ENCODE peak calls at places on chromosome 17, in six cellular contexts. I is substantia nigra, L is HCT116, U is dorsolateral prefrontal cortex, D is GM12878, J is neural progenitor cell. B is an unnamed sample.

GRCh38 chr17:81877569-81877968 is 6.4 kb upstream of the ARHGDIA start:
- DNase-seq in U (no peak), L (no peak), I (no peak), J (no peak), D (no peak), B (no peak)

GRCh38 chr17:61481421-61481820 is 29.2 kb downstream of the TBX4 start:
- DNase-seq in L (no peak), I (no peak), D (no peak), J (no peak), U (no peak), B (no peak)

GRCh38 chr17:69326302-69327059 is 452 bp downstream of the ABCA5 start:
- DNase-seq in U (no peak), I (no peak), L (no peak), D (no peak), J (no peak), B (peak; percentile 69)

GRCh38 chr17:28675980-28676379 is 14.0 kb downstream of the SUPT6H start:
- DNase-seq in D (no peak), U (no peak), L (peak; percentile 10), I (no peak), J (no peak), B (no peak)

GRCh38 chr17:47741793-47742145 is 8.7 kb downstream of the TBX21 start:
- DNase-seq in D (no peak), J (no peak), L (no peak), U (no peak), I (no peak), B (no peak)

GRCh38 chr17:46061435-46061834 is 62.4 kb downstream of the STH start:
- DNase-seq in L (peak; percentile 23), U (no peak), J (no peak), D (no peak), I (no peak), B (no peak)

GRCh38 chr17:40348562-40349476 is 15.7 kb downstream of the GJD3 start:
- DNase-seq in L (no peak), D (no peak), U (peak; percentile 84), I (peak; percentile 37), J (no peak), B (peak; percentile 89)

GRCh38 chr17:83133302-83134121 is 54.1 kb downstream of the METRNL start:
- DNase-seq in J (no peak), L (no peak), I (no peak), U (no peak), D (no peak), B (peak; percentile 89)

GRCh38 chr17:6567528-6568185 is 11.3 kb upstream of the PITPNM3 start:
- DNase-seq in L (no peak), D (no peak), J (peak; percentile 51), U (no peak), I (no peak), B (peak; percentile 90)

GRCh38 chr17:77205396-77206124 is 64.8 kb downstream of the SEC14L1 start:
- DNase-seq in I (no peak), U (no peak), D (peak; percentile 66), J (no peak), L (no peak), B (no peak)

GRCh38 chr17:38867179-38867994 is 2.5 kb upstream of the LASP1 start:
- DNase-seq in L (no peak), U (peak; percentile 63), J (peak; percentile 83), D (peak; percentile 73), I (peak; percentile 37), B (peak; percentile 85)

GRCh38 chr17:45382226-45382625 is 50.4 kb downstream of the ARHGAP27 start:
- DNase-seq in L (no peak), U (no peak), D (no peak), I (no peak), J (no peak), B (peak; percentile 45)

GRCh38 chr17:72931635-72932034 is 160.9 kb downstream of the SLC39A11 start:
- DNase-seq in J (no peak), D (peak; percentile 43), I (no peak), U (no peak), L (no peak), B (no peak)

DNA sequence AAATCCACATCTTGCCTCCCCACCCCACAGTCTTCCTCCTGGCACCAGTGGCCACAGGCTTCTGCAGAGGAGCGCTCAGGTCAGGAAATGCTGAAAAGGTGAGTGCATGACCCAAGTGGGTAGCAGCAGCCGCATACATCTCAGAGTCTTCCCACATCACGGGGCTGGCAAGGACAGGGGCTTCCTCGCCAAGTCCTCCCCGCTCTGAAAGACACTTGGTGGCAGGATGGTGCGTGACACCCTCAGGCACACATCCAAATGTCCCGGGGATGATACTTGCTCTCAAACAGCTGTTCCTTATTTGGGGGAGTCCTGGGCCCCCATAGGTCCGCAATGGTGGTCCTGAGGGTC is 8.8 kb upstream of the SLC16A5 start:
- DNase-seq in I (no peak), J (no peak), D (no peak), L (no peak), U (no peak), B (no peak)
- H3K27ac ChIP-seq in I (no peak overlapping the region), J (no peak overlapping the region), D (peak overlapping the region; percentile 64), L (peak overlapping the region; percentile 100), U (no peak overlapping the region), B (peak overlapping the region; percentile 83)

GRCh38 chr17:2057714-2058520 is 3.0 kb downstream of the HIC1 start:
- DNase-seq in J (no peak), L (no peak), I (no peak), D (no peak), U (no peak), B (peak; percentile 80)
- H3K27ac ChIP-seq in J (no peak overlapping the region), L (no peak overlapping the region), I (no peak overlapping the region), D (peak overlapping the region; percentile 84), U (peak overlapping the region; percentile 77), B (no peak overlapping the region)

DNA sequence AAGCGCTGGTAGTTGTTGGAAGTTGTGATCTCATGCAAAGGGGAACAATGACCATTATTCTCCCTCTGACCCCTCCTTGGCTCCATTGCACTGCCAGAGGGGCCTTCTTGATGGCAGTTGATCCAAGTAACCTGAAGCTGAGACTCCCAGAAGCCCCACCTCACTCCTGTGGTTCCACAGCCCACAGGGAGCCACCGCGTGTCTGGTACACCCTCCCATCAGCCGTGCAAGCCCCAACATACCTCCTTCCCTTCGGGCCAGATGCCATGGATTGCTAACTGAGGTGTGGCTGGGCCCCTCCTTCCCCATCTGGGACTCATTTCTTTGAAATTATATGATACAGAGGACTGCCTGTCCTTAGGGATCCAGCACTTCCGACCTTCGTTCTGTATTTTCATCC is 17.8 kb downstream of the SAP30BP start:
- DNase-seq in I (no peak), J (no peak), D (no peak), U (no peak), L (no peak), B (no peak)
- H3K27ac ChIP-seq in I (peak overlapping the region; percentile 49), J (no peak overlapping the region), D (no peak overlapping the region), U (peak overlapping the region; percentile 22), L (peak overlapping the region; percentile 67), B (peak overlapping the region; percentile 74)

DNA sequence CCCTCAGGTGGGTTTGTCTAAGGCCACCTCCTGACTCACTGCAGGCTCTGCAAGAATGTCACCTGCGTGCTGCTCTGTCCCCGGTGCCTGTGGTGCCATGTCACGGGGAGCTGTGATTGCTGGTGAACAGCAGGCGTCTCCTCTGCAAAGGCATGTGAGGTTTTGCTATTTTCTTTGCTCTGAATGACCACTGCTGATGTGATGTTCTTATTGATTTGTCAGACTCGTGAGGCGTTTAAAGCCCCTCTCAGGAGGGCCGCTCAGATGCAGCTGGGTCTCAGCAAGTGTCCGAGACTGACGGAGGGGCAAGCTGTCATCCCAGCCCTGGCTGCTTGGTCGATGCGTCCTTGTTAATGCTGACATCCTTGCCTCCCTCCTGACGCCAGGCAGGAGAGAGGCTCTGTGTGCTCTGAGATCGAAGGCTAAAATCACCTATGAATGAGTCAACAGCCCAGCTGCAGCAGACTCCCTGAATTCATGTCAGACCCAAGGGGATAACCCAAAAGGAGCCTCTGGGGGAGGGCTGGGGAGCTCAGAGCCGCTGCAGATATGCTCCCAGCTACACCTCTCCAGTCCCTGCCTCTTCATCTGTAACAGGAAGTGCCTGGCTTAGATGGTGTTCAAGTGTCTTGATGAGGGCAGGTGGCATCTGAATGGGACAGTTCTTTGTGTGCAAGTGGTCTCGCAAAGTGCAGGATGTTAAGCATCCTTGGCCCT is 11.8 kb upstream of the PEMT start:
- DNase-seq in J (no peak), U (no peak), I (no peak), D (no peak), L (no peak), B (no peak)
- H3K27ac ChIP-seq in J (no peak overlapping the region), U (no peak overlapping the region), I (no peak overlapping the region), D (no peak overlapping the region), L (no peak overlapping the region), B (no peak overlapping the region)

GRCh38 chr17:49798182-49798581 is 9.7 kb downstream of the KAT7 start:
- DNase-seq in U (no peak), L (no peak), D (no peak), I (no peak), J (no peak), B (peak; percentile 62)
- H3K27ac ChIP-seq in U (no peak overlapping the region), L (no peak overlapping the region), D (no peak overlapping the region), I (no peak overlapping the region), J (no peak overlapping the region), B (peak overlapping the region; percentile 45)

B was measured in osteoblast.